ENCODE peak calls at places on chromosomes 3 and 15, in five cellular contexts. One of them, this sample, is unnamed.

GRCh38 chr3:190566043-190566933 is 52.4 kb downstream of the IL1RAP start:
- DNase-seq in HTR-8/SVneo: peak; percentile 84
- DNase-seq in hypothalamus: no peak
- DNase-seq in activated gamma-delta T cell treated with anti-CD3 and anti-CD28 coated beads, Interleukin-2, amount 50 U/mL, for 16 hours: no peak
- DNase-seq in activated T-cell treated with anti-CD3 and anti-CD28 coated beads, Interleukin-2, amount 50 U/mL, for 24 hours: peak; percentile 65
- DNase-seq in this sample: no peak

GRCh38 chr3:21328982-21329381 is 422.0 kb downstream of the ZNF385D start:
- DNase-seq in activated gamma-delta T cell treated with anti-CD3 and anti-CD28 coated beads, Interleukin-2, amount 50 U/mL, for 16 hours: no peak
- DNase-seq in HTR-8/SVneo: no peak
- DNase-seq in activated T-cell treated with anti-CD3 and anti-CD28 coated beads, Interleukin-2, amount 50 U/mL, for 24 hours: no peak
- DNase-seq in hypothalamus: no peak
- DNase-seq in this sample: no peak

GRCh38 chr3:169509359-169509758 is 154.2 kb downstream of the MECOM start:
- DNase-seq in activated T-cell treated with anti-CD3 and anti-CD28 coated beads, Interleukin-2, amount 50 U/mL, for 24 hours: no peak
- DNase-seq in hypothalamus: no peak
- DNase-seq in HTR-8/SVneo: no peak
- DNase-seq in activated gamma-delta T cell treated with anti-CD3 and anti-CD28 coated beads, Interleukin-2, amount 50 U/mL, for 16 hours: no peak
- DNase-seq in this sample: no peak

GRCh38 chr3:12560505-12561188 is 3.8 kb downstream of the MKRN2 start:
- DNase-seq in hypothalamus: no peak
- DNase-seq in activated T-cell treated with anti-CD3 and anti-CD28 coated beads, Interleukin-2, amount 50 U/mL, for 24 hours: no peak
- DNase-seq in activated gamma-delta T cell treated with anti-CD3 and anti-CD28 coated beads, Interleukin-2, amount 50 U/mL, for 16 hours: no peak
- DNase-seq in HTR-8/SVneo: no peak
- DNase-seq in this sample: no peak

GRCh38 chr3:70771426-70772147 is 459.1 kb upstream of the MDFIC2 start:
- DNase-seq in HTR-8/SVneo: no peak
- DNase-seq in activated T-cell treated with anti-CD3 and anti-CD28 coated beads, Interleukin-2, amount 50 U/mL, for 24 hours: no peak
- DNase-seq in activated gamma-delta T cell treated with anti-CD3 and anti-CD28 coated beads, Interleukin-2, amount 50 U/mL, for 16 hours: no peak
- DNase-seq in hypothalamus: no peak
- DNase-seq in this sample: no peak

GRCh38 chr3:152183473-152183872 is 85.3 kb upstream of the MBNL1 start:
- DNase-seq in HTR-8/SVneo: peak; percentile 12
- DNase-seq in activated T-cell treated with anti-CD3 and anti-CD28 coated beads, Interleukin-2, amount 50 U/mL, for 24 hours: peak; percentile 58
- DNase-seq in hypothalamus: peak; percentile 3
- DNase-seq in activated gamma-delta T cell treated with anti-CD3 and anti-CD28 coated beads, Interleukin-2, amount 50 U/mL, for 16 hours: peak; percentile 19
- DNase-seq in this sample: peak; percentile 8

GRCh38 chr15:77504310-77504709 is 83.6 kb downstream of the HMG20A start:
- DNase-seq in activated T-cell treated with anti-CD3 and anti-CD28 coated beads, Interleukin-2, amount 50 U/mL, for 24 hours: no peak
- DNase-seq in hypothalamus: peak; percentile 28
- DNase-seq in HTR-8/SVneo: no peak
- DNase-seq in activated gamma-delta T cell treated with anti-CD3 and anti-CD28 coated beads, Interleukin-2, amount 50 U/mL, for 16 hours: no peak
- DNase-seq in this sample: no peak

GRCh38 chr3:135994708-135995335 is 29.3 kb downstream of the PPP2R3A start:
- DNase-seq in activated gamma-delta T cell treated with anti-CD3 and anti-CD28 coated beads, Interleukin-2, amount 50 U/mL, for 16 hours: no peak
- DNase-seq in HTR-8/SVneo: no peak
- DNase-seq in activated T-cell treated with anti-CD3 and anti-CD28 coated beads, Interleukin-2, amount 50 U/mL, for 24 hours: no peak
- DNase-seq in hypothalamus: no peak
- DNase-seq in this sample: no peak

GRCh38 chr3:86673981-86674380 is 317.0 kb downstream of the VGLL3 start:
- DNase-seq in activated gamma-delta T cell treated with anti-CD3 and anti-CD28 coated beads, Interleukin-2, amount 50 U/mL, for 16 hours: no peak
- DNase-seq in activated T-cell treated with anti-CD3 and anti-CD28 coated beads, Interleukin-2, amount 50 U/mL, for 24 hours: no peak
- DNase-seq in hypothalamus: no peak
- DNase-seq in HTR-8/SVneo: no peak
- DNase-seq in this sample: no peak

GRCh38 chr3:161148832-161149475 is 43.8 kb upstream of the B3GALNT1 start:
- DNase-seq in activated T-cell treated with anti-CD3 and anti-CD28 coated beads, Interleukin-2, amount 50 U/mL, for 24 hours: no peak
- DNase-seq in hypothalamus: no peak
- DNase-seq in HTR-8/SVneo: no peak
- DNase-seq in activated gamma-delta T cell treated with anti-CD3 and anti-CD28 coated beads, Interleukin-2, amount 50 U/mL, for 16 hours: no peak
- DNase-seq in this sample: no peak

GRCh38 chr3:34106879-34107278 is 308.4 kb downstream of the PDCD6IP start:
- DNase-seq in HTR-8/SVneo: peak; percentile 5
- DNase-seq in activated gamma-delta T cell treated with anti-CD3 and anti-CD28 coated beads, Interleukin-2, amount 50 U/mL, for 16 hours: no peak
- DNase-seq in activated T-cell treated with anti-CD3 and anti-CD28 coated beads, Interleukin-2, amount 50 U/mL, for 24 hours: no peak
- DNase-seq in hypothalamus: no peak
- DNase-seq in this sample: peak; percentile 59

GRCh38 chr3:134651347-134652041 is 672 bp upstream of the KY start:
- DNase-seq in hypothalamus: peak; percentile 12
- DNase-seq in activated gamma-delta T cell treated with anti-CD3 and anti-CD28 coated beads, Interleukin-2, amount 50 U/mL, for 16 hours: no peak
- DNase-seq in activated T-cell treated with anti-CD3 and anti-CD28 coated beads, Interleukin-2, amount 50 U/mL, for 24 hours: no peak
- DNase-seq in HTR-8/SVneo: no peak
- DNase-seq in this sample: peak; percentile 61

GRCh38 chr3:41290306-41290705 is 91.0 kb downstream of the CTNNB1 start:
- DNase-seq in hypothalamus: no peak
- DNase-seq in HTR-8/SVneo: no peak
- DNase-seq in activated T-cell treated with anti-CD3 and anti-CD28 coated beads, Interleukin-2, amount 50 U/mL, for 24 hours: no peak
- DNase-seq in activated gamma-delta T cell treated with anti-CD3 and anti-CD28 coated beads, Interleukin-2, amount 50 U/mL, for 16 hours: no peak
- DNase-seq in this sample: no peak

GRCh38 chr3:148736086-148736485 is 38.4 kb downstream of the AGTR1 start:
- DNase-seq in activated gamma-delta T cell treated with anti-CD3 and anti-CD28 coated beads, Interleukin-2, amount 50 U/mL, for 16 hours: no peak
- DNase-seq in HTR-8/SVneo: no peak
- DNase-seq in hypothalamus: no peak
- DNase-seq in activated T-cell treated with anti-CD3 and anti-CD28 coated beads, Interleukin-2, amount 50 U/mL, for 24 hours: no peak
- DNase-seq in this sample: no peak

GRCh38 chr3:53346514-53346913 is 829 bp downstream of the DCP1A start:
- DNase-seq in activated gamma-delta T cell treated with anti-CD3 and anti-CD28 coated beads, Interleukin-2, amount 50 U/mL, for 16 hours: no peak
- DNase-seq in activated T-cell treated with anti-CD3 and anti-CD28 coated beads, Interleukin-2, amount 50 U/mL, for 24 hours: no peak
- DNase-seq in hypothalamus: no peak
- DNase-seq in HTR-8/SVneo: peak; percentile 24
- DNase-seq in this sample: peak; percentile 35

GRCh38 chr3:43270078-43270477 is 16.3 kb upstream of the SNRK start:
- DNase-seq in activated T-cell treated with anti-CD3 and anti-CD28 coated beads, Interleukin-2, amount 50 U/mL, for 24 hours: no peak
- DNase-seq in activated gamma-delta T cell treated with anti-CD3 and anti-CD28 coated beads, Interleukin-2, amount 50 U/mL, for 16 hours: no peak
- DNase-seq in hypothalamus: no peak
- DNase-seq in HTR-8/SVneo: no peak
- DNase-seq in this sample: no peak

GRCh38 chr3:197592361-197593045 is 36.7 kb upstream of the BDH1 start:
- DNase-seq in activated T-cell treated with anti-CD3 and anti-CD28 coated beads, Interleukin-2, amount 50 U/mL, for 24 hours: peak; percentile 53
- DNase-seq in activated gamma-delta T cell treated with anti-CD3 and anti-CD28 coated beads, Interleukin-2, amount 50 U/mL, for 16 hours: no peak
- DNase-seq in hypothalamus: no peak
- DNase-seq in HTR-8/SVneo: no peak
- DNase-seq in this sample: no peak

GRCh38 chr3:173708191-173708590 is 310.6 kb downstream of the NLGN1 start:
- DNase-seq in hypothalamus: no peak
- DNase-seq in HTR-8/SVneo: no peak
- DNase-seq in activated gamma-delta T cell treated with anti-CD3 and anti-CD28 coated beads, Interleukin-2, amount 50 U/mL, for 16 hours: no peak
- DNase-seq in activated T-cell treated with anti-CD3 and anti-CD28 coated beads, Interleukin-2, amount 50 U/mL, for 24 hours: no peak
- DNase-seq in this sample: peak; percentile 10

GRCh38 chr3:189490749-189491148 is 140.4 kb upstream of the TP63 start:
- DNase-seq in HTR-8/SVneo: no peak
- DNase-seq in activated gamma-delta T cell treated with anti-CD3 and anti-CD28 coated beads, Interleukin-2, amount 50 U/mL, for 16 hours: no peak
- DNase-seq in hypothalamus: no peak
- DNase-seq in activated T-cell treated with anti-CD3 and anti-CD28 coated beads, Interleukin-2, amount 50 U/mL, for 24 hours: no peak
- DNase-seq in this sample: no peak

GRCh38 chr15:42504631-42505030 is 9.2 kb downstream of the SNAP23 start:
- DNase-seq in activated gamma-delta T cell treated with anti-CD3 and anti-CD28 coated beads, Interleukin-2, amount 50 U/mL, for 16 hours: no peak
- DNase-seq in HTR-8/SVneo: no peak
- DNase-seq in hypothalamus: no peak
- DNase-seq in activated T-cell treated with anti-CD3 and anti-CD28 coated beads, Interleukin-2, amount 50 U/mL, for 24 hours: no peak
- DNase-seq in this sample: no peak

GRCh38 chr3:44330444-44330843 is 8.1 kb upstream of the TCAIM start:
- DNase-seq in activated gamma-delta T cell treated with anti-CD3 and anti-CD28 coated beads, Interleukin-2, amount 50 U/mL, for 16 hours: no peak
- DNase-seq in activated T-cell treated with anti-CD3 and anti-CD28 coated beads, Interleukin-2, amount 50 U/mL, for 24 hours: no peak
- DNase-seq in hypothalamus: no peak
- DNase-seq in HTR-8/SVneo: no peak
- DNase-seq in this sample: no peak

GRCh38 chr15:64651573-64652260 is 123.7 kb downstream of the RBPMS2 start:
- DNase-seq in activated T-cell treated with anti-CD3 and anti-CD28 coated beads, Interleukin-2, amount 50 U/mL, for 24 hours: peak; percentile 41
- DNase-seq in hypothalamus: no peak
- DNase-seq in HTR-8/SVneo: no peak
- DNase-seq in activated gamma-delta T cell treated with anti-CD3 and anti-CD28 coated beads, Interleukin-2, amount 50 U/mL, for 16 hours: peak; percentile 22
- DNase-seq in this sample: peak; percentile 42

GRCh38 chr3:106124818-106125217 is 256.0 kb upstream of the CBLB start:
- DNase-seq in hypothalamus: no peak
- DNase-seq in activated T-cell treated with anti-CD3 and anti-CD28 coated beads, Interleukin-2, amount 50 U/mL, for 24 hours: no peak
- DNase-seq in activated gamma-delta T cell treated with anti-CD3 and anti-CD28 coated beads, Interleukin-2, amount 50 U/mL, for 16 hours: no peak
- DNase-seq in HTR-8/SVneo: no peak
- DNase-seq in this sample: peak; percentile 17

GRCh38 chr3:30607032-30607833 is 832 bp downstream of the TGFBR2 start:
- DNase-seq in activated T-cell treated with anti-CD3 and anti-CD28 coated beads, Interleukin-2, amount 50 U/mL, for 24 hours: peak; percentile 81
- DNase-seq in hypothalamus: peak; percentile 6
- DNase-seq in activated gamma-delta T cell treated with anti-CD3 and anti-CD28 coated beads, Interleukin-2, amount 50 U/mL, for 16 hours: peak; percentile 48
- DNase-seq in HTR-8/SVneo: peak; percentile 23
- DNase-seq in this sample: peak; percentile 75

GRCh38 chr3:187264051-187264450 is 27.5 kb downstream of the MASP1 start:
- DNase-seq in HTR-8/SVneo: peak; percentile 34
- DNase-seq in activated T-cell treated with anti-CD3 and anti-CD28 coated beads, Interleukin-2, amount 50 U/mL, for 24 hours: no peak
- DNase-seq in activated gamma-delta T cell treated with anti-CD3 and anti-CD28 coated beads, Interleukin-2, amount 50 U/mL, for 16 hours: no peak
- DNase-seq in hypothalamus: no peak
- DNase-seq in this sample: no peak

GRCh38 chr15:60477991-60478632 is 830 bp downstream of the ICE2 start:
- DNase-seq in HTR-8/SVneo: peak; percentile 3
- DNase-seq in hypothalamus: no peak
- DNase-seq in activated gamma-delta T cell treated with anti-CD3 and anti-CD28 coated beads, Interleukin-2, amount 50 U/mL, for 16 hours: no peak
- DNase-seq in activated T-cell treated with anti-CD3 and anti-CD28 coated beads, Interleukin-2, amount 50 U/mL, for 24 hours: no peak
- DNase-seq in this sample: peak; percentile 16

GRCh38 chr15:77513226-77513625 is 92.5 kb downstream of the HMG20A start:
- DNase-seq in activated T-cell treated with anti-CD3 and anti-CD28 coated beads, Interleukin-2, amount 50 U/mL, for 24 hours: no peak
- DNase-seq in HTR-8/SVneo: no peak
- DNase-seq in hypothalamus: no peak
- DNase-seq in activated gamma-delta T cell treated with anti-CD3 and anti-CD28 coated beads, Interleukin-2, amount 50 U/mL, for 16 hours: no peak
- DNase-seq in this sample: no peak

GRCh38 chr15:31326729-31327673 is at the start of gene KLF13:
- DNase-seq in HTR-8/SVneo: no peak
- DNase-seq in activated gamma-delta T cell treated with anti-CD3 and anti-CD28 coated beads, Interleukin-2, amount 50 U/mL, for 16 hours: peak; percentile 51
- DNase-seq in activated T-cell treated with anti-CD3 and anti-CD28 coated beads, Interleukin-2, amount 50 U/mL, for 24 hours: no peak
- DNase-seq in hypothalamus: peak; percentile 83
- DNase-seq in this sample: peak; percentile 83

GRCh38 chr15:26438316-26438715 is 334.6 kb downstream of the GABRB3 start:
- DNase-seq in activated gamma-delta T cell treated with anti-CD3 and anti-CD28 coated beads, Interleukin-2, amount 50 U/mL, for 16 hours: no peak
- DNase-seq in hypothalamus: no peak
- DNase-seq in activated T-cell treated with anti-CD3 and anti-CD28 coated beads, Interleukin-2, amount 50 U/mL, for 24 hours: no peak
- DNase-seq in HTR-8/SVneo: no peak
- DNase-seq in this sample: no peak

GRCh38 chr3:124620600-124621063 is 109.6 kb upstream of the UMPS start:
- DNase-seq in activated gamma-delta T cell treated with anti-CD3 and anti-CD28 coated beads, Interleukin-2, amount 50 U/mL, for 16 hours: no peak
- DNase-seq in hypothalamus: no peak
- DNase-seq in HTR-8/SVneo: peak; percentile 37
- DNase-seq in activated T-cell treated with anti-CD3 and anti-CD28 coated beads, Interleukin-2, amount 50 U/mL, for 24 hours: no peak
- DNase-seq in this sample: peak; percentile 25

GRCh38 chr3:134002326-134002725 is 27.4 kb downstream of the SLCO2A1 start:
- DNase-seq in HTR-8/SVneo: no peak
- DNase-seq in hypothalamus: no peak
- DNase-seq in activated gamma-delta T cell treated with anti-CD3 and anti-CD28 coated beads, Interleukin-2, amount 50 U/mL, for 16 hours: no peak
- DNase-seq in activated T-cell treated with anti-CD3 and anti-CD28 coated beads, Interleukin-2, amount 50 U/mL, for 24 hours: no peak
- DNase-seq in this sample: no peak

This sample was measured in H7.